ENCODE peak calls at places on chromosomes 13 and 19, in five cellular contexts. I is HepG2, F is K562, P is GM12878, A is H1. G is an unnamed sample.

GRCh38 chr19:18469245-18470107 is 31.5 kb upstream of the ISYNA1 start:
- DNase-seq in P (no peak), F (peak), I (peak), A (peak), G (peak)

GRCh38 chr13:99357149-99357596 is 50.0 kb upstream of the GPR183 start:
- DNase-seq in P (peak), F (peak), A (no peak), I (no peak), G (no peak)

GRCh38 chr19:50912727-50913716 is 1.8 kb upstream of the KLK4 start:
- DNase-seq in P (no peak), I (no peak), A (no peak), F (peak), G (no peak)

GRCh38 chr13:35460061-35460460 is 16.4 kb downstream of the MAB21L1 start:
- DNase-seq in F (no peak), A (no peak), I (no peak), P (no peak), G (no peak)

GRCh38 chr13:102197193-102197592 is 204.7 kb downstream of the FGF14 start:
- DNase-seq in I (peak), P (no peak), A (peak), F (no peak), G (no peak)

GRCh38 chr13:36979361-36980040 is 19.6 kb downstream of the ALG5 start:
- DNase-seq in P (no peak), F (no peak), A (no peak), I (no peak), G (no peak)

GRCh38 chr19:17703823-17704463 is 15.3 kb upstream of the MAP1S start:
- DNase-seq in P (no peak), A (no peak), I (peak), F (peak), G (peak)

GRCh38 chr13:111460548-111461444 is 140.4 kb downstream of the TEX29 start:
- DNase-seq in A (peak), F (no peak), I (peak), P (no peak), G (peak)

GRCh38 chr13:111319521-111319920 is 921 bp upstream of the TEX29 start:
- DNase-seq in P (no peak), F (no peak), I (no peak), A (no peak), G (no peak)

GRCh38 chr13:59337070-59337469 is 826.7 kb downstream of the DIAPH3 start:
- DNase-seq in F (no peak), A (no peak), P (no peak), I (no peak), G (no peak)

GRCh38 chr13:51323824-51324511 is 15.5 kb upstream of the SERPINE3 start:
- DNase-seq in P (no peak), F (no peak), A (no peak), I (no peak), G (no peak)

GRCh38 chr19:13597625-13598024 is 91.3 kb upstream of the CACNA1A start:
- DNase-seq in F (peak), P (peak), A (no peak), I (peak), G (peak)

GRCh38 chr13:44243198-44243852 is 130.3 kb upstream of the SERP2 start:
- DNase-seq in P (no peak), A (peak), I (peak), F (peak), G (peak)

GRCh38 chr19:12668937-12669271 is 2.3 kb downstream of the WDR83 start:
- DNase-seq in A (no peak), P (no peak), I (peak), F (peak), G (no peak)

GRCh38 chr19:18349524-18350128 is 9.2 kb downstream of the PGPEP1 start:
- DNase-seq in I (peak), F (peak), A (no peak), P (no peak), G (no peak)

GRCh38 chr13:31588923-31589322 is 150.4 kb upstream of the RXFP2 start:
- DNase-seq in P (no peak), A (no peak), F (no peak), I (no peak), G (no peak)

DNA sequence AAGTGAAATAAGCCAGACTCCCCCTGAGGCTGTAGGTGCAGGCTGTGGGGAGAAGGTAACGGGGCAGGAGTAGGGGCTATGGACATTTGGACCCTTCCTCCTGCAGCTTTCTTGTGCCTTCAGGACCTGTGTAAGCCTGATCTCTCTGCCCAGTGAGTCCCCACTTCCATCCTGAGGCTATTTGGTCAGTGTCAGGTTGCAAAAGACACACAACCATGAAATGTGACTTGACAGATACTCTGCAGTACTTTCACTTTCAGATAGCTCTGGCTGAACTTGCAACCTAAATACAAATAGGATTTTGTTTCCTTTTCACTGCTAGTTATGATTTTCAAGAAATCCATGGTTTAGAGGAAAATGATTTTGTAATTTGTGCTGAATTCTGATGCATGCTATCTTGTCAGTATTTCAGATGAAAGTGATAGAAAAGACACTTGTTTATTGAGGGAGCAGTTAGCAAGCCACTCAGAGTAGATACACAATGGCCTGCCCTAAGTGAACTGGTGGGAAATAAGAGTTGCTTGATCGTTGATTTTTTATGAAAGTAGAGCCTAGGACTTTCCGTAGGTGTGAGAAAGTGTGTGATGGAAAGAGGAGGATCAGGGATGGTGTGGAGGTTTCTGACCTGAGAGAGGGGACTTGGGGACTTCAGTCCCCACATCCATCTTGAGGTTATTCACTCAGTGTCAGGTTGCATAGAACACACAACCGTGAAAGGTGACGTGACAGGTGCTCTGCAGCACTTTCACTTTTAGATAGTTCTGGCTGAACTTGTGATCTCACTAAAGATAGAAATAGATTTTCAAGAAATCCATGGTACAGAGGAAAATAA is 18.0 kb upstream of the EID2 start:
- DNase-seq in A (no peak), I (peak), F (no peak), P (peak), G (no peak)
- TF ChIP-seq CEBPB in A (no peak), I (peak), F (no peak), P (no peak), G (no peak)

DNA sequence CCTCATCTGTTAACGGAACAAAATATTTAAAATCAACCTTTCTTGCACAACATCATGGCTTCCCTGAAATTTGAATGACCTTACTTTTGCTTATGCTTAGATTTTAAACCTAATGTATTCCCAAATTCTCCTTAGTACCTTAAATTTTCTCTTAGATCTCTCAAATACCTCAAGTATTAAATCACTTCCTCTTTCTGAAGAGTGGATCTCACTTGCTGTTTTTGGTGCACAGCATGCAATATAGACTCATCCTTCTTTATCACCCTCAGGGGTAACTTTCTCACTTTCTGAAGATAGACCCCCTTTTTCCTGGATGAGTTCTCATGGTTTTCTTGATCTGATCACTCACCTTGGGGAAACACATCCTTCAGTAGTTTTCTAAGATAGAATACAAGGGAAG is 871.7 kb downstream of the DACH1 start:
- DNase-seq in A (no peak), I (no peak), P (no peak), F (no peak), G (no peak)
- TF ChIP-seq SP1 in A (no peak), I (no peak), P (no peak), F (no peak), G (no peak)

GRCh38 chr13:104357174-104357573 is 1291.0 kb upstream of the SLC10A2 start:
- DNase-seq in P (no peak), A (no peak), F (no peak), I (no peak), G (no peak)
- TF ChIP-seq MAX in P (no peak), A (no peak), F (no peak), I (no peak), G (no peak)

DNA sequence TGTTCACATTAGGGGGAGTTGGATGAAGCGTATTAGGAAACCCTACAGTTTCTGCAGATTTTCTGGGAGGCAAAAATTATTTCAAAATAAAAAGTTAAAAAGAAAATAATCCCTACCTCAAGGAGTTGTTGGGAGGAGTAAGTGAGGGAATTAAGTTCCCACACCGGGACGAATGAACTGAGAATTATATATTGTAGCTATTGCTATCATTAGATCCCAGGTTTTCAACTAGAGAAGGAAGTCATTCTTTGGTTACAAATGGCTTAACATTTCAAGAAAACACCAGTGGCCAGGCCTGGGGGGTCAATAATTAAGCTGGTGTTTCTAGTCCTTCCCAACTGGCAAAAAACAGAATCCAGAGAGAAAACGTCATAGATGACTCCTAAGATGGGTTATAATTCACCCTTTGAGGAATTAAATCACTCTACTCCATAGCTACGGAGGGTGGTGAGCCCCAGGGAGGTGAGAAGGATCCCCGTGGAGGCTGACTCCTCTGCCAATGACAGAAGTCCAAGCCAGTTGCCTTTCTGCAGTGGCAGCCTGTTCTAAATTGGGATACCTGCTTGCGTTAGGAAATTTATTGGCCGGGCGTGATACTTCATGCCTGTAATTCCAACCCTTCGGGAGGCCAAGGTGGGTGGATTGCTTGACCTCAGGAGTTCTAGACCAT is 1.2 kb upstream of the MYDGF start:
- DNase-seq in F (no peak), P (no peak), I (peak), A (no peak), G (no peak)
- TF ChIP-seq CEBPB in F (no peak), P (no peak), I (no peak), A (no peak), G (no peak)

DNA sequence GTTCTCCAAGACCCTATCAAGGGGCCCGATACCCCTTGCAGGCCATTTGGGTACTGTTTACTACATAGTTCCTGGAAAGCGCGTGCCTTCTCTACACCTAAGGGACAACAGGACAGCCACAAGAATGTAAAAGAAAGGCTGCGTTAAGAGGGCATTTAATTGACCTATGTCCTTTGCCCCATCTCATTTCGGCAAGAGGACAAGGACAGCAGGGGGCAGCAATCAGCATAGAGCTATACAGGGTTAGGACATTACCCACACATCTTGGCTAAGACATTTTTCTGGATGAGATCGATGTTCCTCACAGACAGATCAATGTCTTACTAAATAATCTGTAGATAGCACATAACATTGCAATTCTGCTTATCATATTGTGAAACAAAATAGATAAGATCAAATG is 41.2 kb downstream of the FLT3 start:
- DNase-seq in A (no peak), I (peak), P (no peak), F (peak), G (peak)
- TF ChIP-seq SP1 in A (no peak), I (no peak), P (no peak), F (no peak), G (no peak)

GRCh38 chr19:7925171-7925837 is 631 bp downstream of the CTXN1 start:
- DNase-seq in A (peak), P (no peak), I (peak), F (peak), G (peak)
- TF ChIP-seq MAX in A (peak), P (peak), I (peak), F (peak), G (peak)

DNA sequence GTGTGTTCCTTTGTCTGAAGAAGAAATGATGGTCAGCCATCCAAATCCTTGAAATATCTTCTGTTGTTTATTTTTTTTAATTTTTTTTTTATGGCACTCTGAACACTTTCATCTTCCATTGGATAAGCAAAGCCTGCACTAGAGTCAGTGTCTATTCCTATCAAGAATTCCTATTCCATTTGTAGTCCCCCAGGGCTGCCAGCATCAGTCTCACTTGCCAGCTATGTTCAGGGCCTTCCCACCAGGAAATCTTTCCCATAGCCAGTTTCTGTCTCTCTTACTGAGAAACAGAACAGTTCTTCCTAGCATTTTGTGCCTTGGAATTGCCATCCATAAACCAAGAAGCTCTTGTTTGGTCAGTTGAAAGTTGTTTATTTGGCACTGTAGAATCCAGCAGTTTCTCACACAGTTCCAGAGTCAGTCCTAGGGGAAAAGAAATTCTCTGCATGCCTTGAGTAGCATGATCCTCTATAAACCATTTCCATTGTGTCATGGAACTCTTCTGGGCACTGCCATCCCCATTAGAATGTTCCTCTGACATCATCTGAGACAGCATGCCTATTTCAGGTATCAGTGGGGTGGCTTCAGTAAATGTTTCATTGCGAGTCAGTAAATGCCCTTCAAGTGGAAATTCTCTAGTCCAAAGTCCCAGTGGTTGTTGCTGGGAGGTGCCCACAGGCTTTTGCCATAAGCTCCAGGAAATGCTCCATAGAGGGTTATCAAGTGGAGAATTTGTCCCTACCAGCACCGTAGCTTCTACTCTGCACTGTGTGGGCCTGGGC is 18.7 kb upstream of the SPRYD7 start:
- DNase-seq in F (no peak), P (no peak), I (no peak), A (no peak), G (no peak)
- TF ChIP-seq CEBPB in F (no peak), P (no peak), I (no peak), A (no peak), G (no peak)

GRCh38 chr19:20078696-20079095 is 896 bp downstream of the ZNF90 start:
- DNase-seq in A (no peak), I (no peak), P (no peak), F (no peak), G (no peak)

GRCh38 chr19:20072936-20073335 is 4.9 kb upstream of the ZNF90 start:
- DNase-seq in F (no peak), I (no peak), P (no peak), A (no peak), G (no peak)

GRCh38 chr19:20079487-20079886 is 1.7 kb downstream of the ZNF90 start:
- DNase-seq in I (no peak), P (no peak), F (no peak), A (no peak), G (no peak)

DNA sequence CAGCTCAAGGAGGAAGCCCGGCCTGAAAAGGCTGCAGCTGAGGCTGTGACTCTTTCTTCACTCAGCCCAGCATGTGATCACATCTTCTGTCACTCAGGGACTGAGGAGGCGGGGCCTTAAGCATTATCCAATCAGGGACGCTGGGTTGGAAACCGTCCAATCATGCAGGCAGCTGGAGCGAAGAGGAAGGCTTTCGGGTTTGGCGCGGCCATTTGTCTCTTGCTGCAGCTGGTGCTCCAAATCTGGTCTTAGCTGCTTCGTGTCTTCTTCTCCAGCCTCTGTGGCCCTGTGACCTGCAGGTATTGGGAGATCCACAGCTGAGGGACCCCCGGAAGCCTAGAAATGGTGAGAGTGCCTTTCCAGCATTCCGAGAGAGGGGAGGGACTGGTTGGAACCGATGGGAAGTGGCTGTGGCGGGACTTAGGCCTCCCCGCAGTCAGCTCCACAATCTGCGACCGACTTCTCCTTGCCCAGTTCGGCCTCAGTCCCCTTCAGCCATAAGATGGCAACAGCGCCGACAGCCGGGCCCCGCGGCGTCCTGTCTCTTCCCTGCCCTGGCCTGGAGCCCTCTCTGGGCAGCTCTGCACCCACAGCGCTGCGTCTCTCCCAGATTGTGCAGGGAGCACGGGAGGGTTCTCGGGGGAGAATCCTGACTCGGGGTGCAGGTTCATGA is at the start of gene ZNF90:
- DNase-seq in I (peak), A (peak), P (peak), F (peak), G (no peak)
- TF ChIP-seq SP1 in I (no peak), A (peak), P (peak), F (no peak), G (no peak)

GRCh38 chr19:959935-960502 is 24.1 kb upstream of the WDR18 start:
- DNase-seq in P (no peak), I (peak), A (no peak), F (no peak), G (no peak)
- TF ChIP-seq MAX in P (no peak), I (no peak), A (no peak), F (no peak), G (no peak)

G was measured in HCT116.